ENCODE peak calls at places on chromosome 3, in ten cellular contexts. One of them, this sample, is unnamed.

GRCh38 chr3:136818851-136819783 is at the start of gene SLC35G2:
- DNase-seq in SK-N-SH: peak
- DNase-seq in neural progenitor cell: peak
- DNase-seq in PC-9: peak
- DNase-seq in GM23338: peak
- DNase-seq in hepatocyte: peak
- DNase-seq in H9: peak
- DNase-seq in OCI-LY7: peak
- DNase-seq in endothelial cell of umbilical vein: peak
- DNase-seq in HepG2: peak
- DNase-seq in this sample: peak

GRCh38 chr3:49377483-49377882 is 19.3 kb upstream of the GPX1 start:
- DNase-seq in GM23338: no peak
- DNase-seq in PC-9: no peak
- DNase-seq in neural progenitor cell: no peak
- DNase-seq in H9: no peak
- DNase-seq in SK-N-SH: no peak
- DNase-seq in OCI-LY7: peak
- DNase-seq in hepatocyte: no peak
- DNase-seq in endothelial cell of umbilical vein: no peak
- DNase-seq in HepG2: no peak
- DNase-seq in this sample: peak

GRCh38 chr3:6921876-6922275 is 61.0 kb downstream of the GRM7 start:
- DNase-seq in H9: no peak
- DNase-seq in endothelial cell of umbilical vein: no peak
- DNase-seq in GM23338: no peak
- DNase-seq in OCI-LY7: no peak
- DNase-seq in PC-9: no peak
- DNase-seq in SK-N-SH: no peak
- DNase-seq in neural progenitor cell: no peak
- DNase-seq in hepatocyte: no peak
- DNase-seq in HepG2: no peak
- DNase-seq in this sample: no peak

GRCh38 chr3:128800241-128801187 is 74.5 kb downstream of the RAB7A start:
- DNase-seq in neural progenitor cell: no peak
- DNase-seq in PC-9: no peak
- DNase-seq in endothelial cell of umbilical vein: no peak
- DNase-seq in SK-N-SH: no peak
- DNase-seq in HepG2: no peak
- DNase-seq in hepatocyte: no peak
- DNase-seq in OCI-LY7: no peak
- DNase-seq in GM23338: no peak
- DNase-seq in H9: no peak
- DNase-seq in this sample: no peak

GRCh38 chr3:71542548-71543370 is 40.8 kb downstream of the FOXP1 start:
- DNase-seq in PC-9: no peak
- DNase-seq in OCI-LY7: peak
- DNase-seq in hepatocyte: peak
- DNase-seq in SK-N-SH: peak
- DNase-seq in GM23338: peak
- DNase-seq in neural progenitor cell: no peak
- DNase-seq in endothelial cell of umbilical vein: peak
- DNase-seq in HepG2: no peak
- DNase-seq in H9: no peak
- DNase-seq in this sample: peak

GRCh38 chr3:179321585-179322322 is 1.1 kb upstream of the ZNF639 start:
- DNase-seq in SK-N-SH: peak
- DNase-seq in neural progenitor cell: peak
- DNase-seq in H9: no peak
- DNase-seq in endothelial cell of umbilical vein: peak
- DNase-seq in GM23338: peak
- DNase-seq in hepatocyte: peak
- DNase-seq in HepG2: peak
- DNase-seq in PC-9: peak
- DNase-seq in OCI-LY7: peak
- DNase-seq in this sample: peak

GRCh38 chr3:16515885-16516420 is 2.5 kb upstream of the RFTN1 start:
- DNase-seq in PC-9: no peak
- DNase-seq in neural progenitor cell: no peak
- DNase-seq in endothelial cell of umbilical vein: no peak
- DNase-seq in hepatocyte: no peak
- DNase-seq in HepG2: no peak
- DNase-seq in SK-N-SH: peak
- DNase-seq in H9: no peak
- DNase-seq in GM23338: no peak
- DNase-seq in OCI-LY7: peak
- DNase-seq in this sample: no peak

GRCh38 chr3:134644731-134645514 is 5.9 kb downstream of the KY start:
- DNase-seq in GM23338: peak
- DNase-seq in hepatocyte: no peak
- DNase-seq in HepG2: no peak
- DNase-seq in SK-N-SH: no peak
- DNase-seq in neural progenitor cell: peak
- DNase-seq in PC-9: no peak
- DNase-seq in endothelial cell of umbilical vein: no peak
- DNase-seq in OCI-LY7: no peak
- DNase-seq in H9: peak
- DNase-seq in this sample: no peak

GRCh38 chr3:21392521-21392920 is 358.5 kb downstream of the ZNF385D start:
- DNase-seq in H9: no peak
- DNase-seq in hepatocyte: no peak
- DNase-seq in neural progenitor cell: no peak
- DNase-seq in HepG2: no peak
- DNase-seq in SK-N-SH: no peak
- DNase-seq in OCI-LY7: no peak
- DNase-seq in endothelial cell of umbilical vein: no peak
- DNase-seq in GM23338: no peak
- DNase-seq in PC-9: no peak
- DNase-seq in this sample: peak

DNA sequence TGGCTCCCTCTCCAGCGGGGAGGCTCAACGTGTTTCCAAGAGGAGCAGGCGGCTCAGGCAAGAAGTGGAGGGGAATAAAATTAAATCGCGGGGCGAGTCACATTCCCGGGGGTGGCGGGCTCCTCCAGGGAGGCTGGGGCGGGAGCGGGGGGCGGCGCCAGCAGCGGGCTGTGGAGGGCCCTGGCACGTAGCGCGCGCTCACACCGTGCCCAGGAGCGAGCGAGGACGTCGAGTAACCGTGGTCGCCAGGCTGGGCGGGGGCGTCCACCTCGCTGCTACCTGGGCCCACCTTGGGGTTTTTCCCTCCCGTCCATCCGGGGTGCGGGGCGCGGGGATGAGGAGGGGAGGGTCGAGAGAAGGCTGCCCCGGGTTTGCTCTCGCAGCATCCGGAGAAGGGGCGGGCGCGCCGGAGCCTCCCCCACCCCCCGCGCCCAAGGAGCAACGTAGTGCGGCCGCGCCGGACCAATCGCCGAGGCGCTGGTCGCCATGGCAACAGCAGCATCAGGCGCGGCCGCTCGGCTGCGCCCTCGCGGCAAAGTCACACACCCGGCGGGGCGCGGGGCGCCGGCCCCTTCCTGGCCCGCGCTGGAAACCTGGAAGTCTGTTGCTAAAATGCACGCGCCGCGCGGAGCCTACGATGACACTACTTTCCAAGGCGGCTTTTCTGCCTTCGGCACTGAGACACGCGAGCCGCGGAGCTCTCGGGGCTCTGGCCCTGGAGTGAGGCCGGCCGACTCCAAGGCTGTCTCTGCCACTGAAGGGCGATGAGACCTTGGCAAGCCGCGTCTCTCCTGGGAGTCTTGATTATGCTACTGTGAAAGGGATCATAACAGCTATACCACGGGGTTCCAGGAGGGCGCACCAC is at the start of gene IQSEC1:
- DNase-seq in endothelial cell of umbilical vein: no peak
- DNase-seq in PC-9: no peak
- DNase-seq in OCI-LY7: peak
- DNase-seq in hepatocyte: peak
- DNase-seq in HepG2: no peak
- DNase-seq in SK-N-SH: peak
- DNase-seq in GM23338: peak
- DNase-seq in neural progenitor cell: peak
- DNase-seq in H9: peak
- DNase-seq in this sample: no peak
- H3K4me2 ChIP-seq in endothelial cell of umbilical vein: no peak
- H3K4me2 ChIP-seq in PC-9: no peak
- H3K4me2 ChIP-seq in OCI-LY7: peak
- H3K4me2 ChIP-seq in hepatocyte: peak
- H3K4me2 ChIP-seq in HepG2: no peak
- H3K4me2 ChIP-seq in SK-N-SH: peak
- H3K4me2 ChIP-seq in GM23338: peak
- H3K4me2 ChIP-seq in neural progenitor cell: peak
- H3K4me2 ChIP-seq in H9: peak
- H3K4me2 ChIP-seq in this sample: no peak

DNA sequence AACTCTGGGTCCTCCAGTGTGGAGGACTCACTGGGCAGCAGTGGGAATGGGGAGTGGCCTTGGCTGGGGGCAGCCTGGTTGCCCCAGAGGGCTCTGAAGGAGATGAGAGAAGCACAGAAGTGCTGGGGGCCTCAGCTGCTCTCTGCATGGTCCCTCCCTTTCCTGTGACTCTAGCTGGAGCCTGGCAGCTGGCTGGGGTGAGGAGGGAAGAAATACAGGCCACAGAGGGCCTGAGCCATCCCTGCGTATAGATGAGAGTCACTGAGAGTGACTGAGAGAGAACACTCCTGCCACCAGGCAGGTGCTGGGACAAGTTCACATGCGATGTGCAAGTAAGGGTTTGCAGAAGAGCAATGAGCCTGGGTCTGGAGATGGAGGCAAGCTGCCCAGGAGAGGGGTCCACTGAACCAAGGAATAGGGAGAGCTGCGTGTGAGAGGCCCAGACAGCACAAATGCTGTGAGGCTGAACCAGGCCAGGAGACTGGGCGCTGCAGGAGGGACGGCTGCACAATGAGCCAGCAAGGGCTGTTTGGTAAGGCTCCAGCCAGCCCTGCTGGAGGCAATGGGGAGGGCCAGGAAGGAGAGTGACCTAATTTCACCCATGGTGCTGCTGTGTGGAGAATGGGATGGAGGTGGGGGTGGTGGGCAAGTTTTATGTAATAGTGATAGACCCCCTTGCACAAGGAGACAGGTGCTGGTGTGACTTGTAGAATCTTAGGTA is 87.2 kb downstream of the CLSTN2 start:
- DNase-seq in endothelial cell of umbilical vein: no peak
- DNase-seq in OCI-LY7: no peak
- DNase-seq in SK-N-SH: peak
- DNase-seq in H9: no peak
- DNase-seq in neural progenitor cell: no peak
- DNase-seq in GM23338: no peak
- DNase-seq in hepatocyte: no peak
- DNase-seq in HepG2: no peak
- DNase-seq in PC-9: no peak
- DNase-seq in this sample: no peak
- H3K4me2 ChIP-seq in endothelial cell of umbilical vein: no peak
- H3K4me2 ChIP-seq in OCI-LY7: no peak
- H3K4me2 ChIP-seq in SK-N-SH: no peak
- H3K4me2 ChIP-seq in H9: no peak
- H3K4me2 ChIP-seq in neural progenitor cell: no peak
- H3K4me2 ChIP-seq in GM23338: no peak
- H3K4me2 ChIP-seq in hepatocyte: no peak
- H3K4me2 ChIP-seq in HepG2: no peak
- H3K4me2 ChIP-seq in PC-9: no peak
- H3K4me2 ChIP-seq in this sample: no peak

GRCh38 chr3:106336619-106337018 is 467.8 kb upstream of the CBLB start:
- DNase-seq in hepatocyte: no peak
- DNase-seq in HepG2: no peak
- DNase-seq in H9: no peak
- DNase-seq in PC-9: no peak
- DNase-seq in GM23338: no peak
- DNase-seq in SK-N-SH: no peak
- DNase-seq in neural progenitor cell: no peak
- DNase-seq in endothelial cell of umbilical vein: no peak
- DNase-seq in OCI-LY7: no peak
- DNase-seq in this sample: no peak
- H3K4me2 ChIP-seq in hepatocyte: no peak
- H3K4me2 ChIP-seq in HepG2: no peak
- H3K4me2 ChIP-seq in H9: no peak
- H3K4me2 ChIP-seq in PC-9: no peak
- H3K4me2 ChIP-seq in GM23338: no peak
- H3K4me2 ChIP-seq in SK-N-SH: no peak
- H3K4me2 ChIP-seq in neural progenitor cell: no peak
- H3K4me2 ChIP-seq in endothelial cell of umbilical vein: no peak
- H3K4me2 ChIP-seq in OCI-LY7: no peak
- H3K4me2 ChIP-seq in this sample: peak

GRCh38 chr3:143239026-143239425 is 119.5 kb downstream of the CHST2 start:
- DNase-seq in endothelial cell of umbilical vein: peak
- DNase-seq in SK-N-SH: no peak
- DNase-seq in PC-9: no peak
- DNase-seq in HepG2: no peak
- DNase-seq in GM23338: no peak
- DNase-seq in neural progenitor cell: no peak
- DNase-seq in H9: no peak
- DNase-seq in hepatocyte: no peak
- DNase-seq in OCI-LY7: no peak
- DNase-seq in this sample: no peak

GRCh38 chr3:143241556-143241955 is 122.0 kb downstream of the CHST2 start:
- DNase-seq in H9: no peak
- DNase-seq in neural progenitor cell: no peak
- DNase-seq in GM23338: no peak
- DNase-seq in PC-9: no peak
- DNase-seq in SK-N-SH: no peak
- DNase-seq in HepG2: no peak
- DNase-seq in OCI-LY7: no peak
- DNase-seq in hepatocyte: no peak
- DNase-seq in endothelial cell of umbilical vein: no peak
- DNase-seq in this sample: no peak

GRCh38 chr3:143242691-143243090 is 123.1 kb downstream of the CHST2 start:
- DNase-seq in HepG2: no peak
- DNase-seq in hepatocyte: no peak
- DNase-seq in OCI-LY7: no peak
- DNase-seq in GM23338: no peak
- DNase-seq in endothelial cell of umbilical vein: no peak
- DNase-seq in SK-N-SH: no peak
- DNase-seq in H9: no peak
- DNase-seq in neural progenitor cell: no peak
- DNase-seq in PC-9: no peak
- DNase-seq in this sample: no peak

GRCh38 chr3:143242101-143242500 is 122.5 kb downstream of the CHST2 start:
- DNase-seq in H9: no peak
- DNase-seq in endothelial cell of umbilical vein: peak
- DNase-seq in hepatocyte: no peak
- DNase-seq in GM23338: no peak
- DNase-seq in neural progenitor cell: no peak
- DNase-seq in PC-9: no peak
- DNase-seq in OCI-LY7: no peak
- DNase-seq in HepG2: no peak
- DNase-seq in SK-N-SH: no peak
- DNase-seq in this sample: no peak

DNA sequence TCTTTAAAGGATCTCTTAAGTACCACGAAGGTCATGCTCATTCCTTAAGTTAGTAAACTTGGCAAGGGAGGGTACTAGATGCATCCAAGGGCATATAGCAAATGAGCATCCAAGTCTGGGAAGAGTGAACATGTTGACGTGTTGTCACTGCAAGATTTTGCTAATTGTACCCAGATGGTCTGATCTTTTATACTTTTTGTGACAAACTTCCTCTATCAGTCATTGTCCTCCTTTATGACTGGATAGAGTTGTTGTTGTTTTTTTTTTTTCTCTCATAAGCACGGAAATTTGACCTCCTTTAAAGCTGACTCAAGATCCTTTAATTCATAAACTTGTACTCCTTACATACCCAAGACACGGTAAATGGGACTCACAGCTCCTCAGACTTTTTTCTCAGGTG is 121.3 kb downstream of the CHST2 start:
- DNase-seq in SK-N-SH: no peak
- DNase-seq in GM23338: no peak
- DNase-seq in HepG2: no peak
- DNase-seq in PC-9: no peak
- DNase-seq in hepatocyte: no peak
- DNase-seq in endothelial cell of umbilical vein: no peak
- DNase-seq in H9: no peak
- DNase-seq in neural progenitor cell: no peak
- DNase-seq in OCI-LY7: no peak
- DNase-seq in this sample: no peak
- H3K4me2 ChIP-seq in SK-N-SH: no peak
- H3K4me2 ChIP-seq in GM23338: no peak
- H3K4me2 ChIP-seq in HepG2: no peak
- H3K4me2 ChIP-seq in PC-9: no peak
- H3K4me2 ChIP-seq in hepatocyte: no peak
- H3K4me2 ChIP-seq in endothelial cell of umbilical vein: peak
- H3K4me2 ChIP-seq in H9: no peak
- H3K4me2 ChIP-seq in neural progenitor cell: no peak
- H3K4me2 ChIP-seq in OCI-LY7: no peak
- H3K4me2 ChIP-seq in this sample: no peak